ENCODE peak calls at places on chromosomes 3 and 15, in six cellular contexts. S is H1, J is H9, X is IMR-90, Q is neuronal stem cell, Z is mesendoderm. U is an unnamed sample.

GRCh38 chr3:65751123-65751700 is 287.5 kb downstream of the MAGI1 start:
- DNase-seq in S (peak), J (peak), X (peak), Q (peak), Z (peak), U (peak)

GRCh38 chr3:170038434-170039110 is 777 bp downstream of the GPR160 start:
- DNase-seq in S (peak), J (peak), X (no peak), Q (no peak), Z (peak), U (peak)

GRCh38 chr3:65783117-65783516 is 255.6 kb downstream of the MAGI1 start:
- DNase-seq in S (no peak), J (no peak), X (peak), Q (no peak), Z (no peak), U (no peak)

GRCh38 chr15:58260911-58261267 is 122.7 kb downstream of the AQP9 start:
- DNase-seq in S (no peak), J (no peak), X (peak), Q (no peak), Z (no peak), U (peak)

GRCh38 chr15:42364529-42364928 is 5.2 kb downstream of the CAPN3 start:
- DNase-seq in S (no peak), J (no peak), X (no peak), Q (no peak), Z (no peak), U (no peak)

GRCh38 chr3:41044526-41044925 is 154.8 kb upstream of the CTNNB1 start:
- DNase-seq in S (no peak), J (no peak), X (no peak), Q (no peak), Z (no peak), U (no peak)

GRCh38 chr3:114756506-114757279 is 390.4 kb downstream of the ZBTB20 start:
- DNase-seq in S (no peak), J (no peak), X (peak), Q (no peak), Z (no peak), U (peak)

GRCh38 chr15:93253656-93254055 is 164.6 kb upstream of the RGMA start:
- DNase-seq in S (no peak), J (no peak), X (no peak), Q (no peak), Z (no peak), U (no peak)

GRCh38 chr3:157360044-157360443 is 76.6 kb upstream of the PTX3 start:
- DNase-seq in S (no peak), J (no peak), X (peak), Q (no peak), Z (no peak), U (peak)

GRCh38 chr3:194671900-194672808 is at the start of gene LSG1:
- DNase-seq in S (peak), J (peak), X (peak), Q (peak), Z (peak), U (peak)

GRCh38 chr3:23761440-23761896 is 44.3 kb upstream of the UBE2E1 start:
- DNase-seq in S (no peak), J (peak), X (peak), Q (no peak), Z (peak), U (peak)

GRCh38 chr15:78056714-78057269 is 20.7 kb downstream of the TBC1D2B start:
- DNase-seq in S (no peak), J (no peak), X (peak), Q (no peak), Z (no peak), U (peak)

GRCh38 chr15:48440084-48440483 is 108.9 kb downstream of the DUT start:
- DNase-seq in S (peak), J (peak), X (peak), Q (peak), Z (peak), U (peak)

GRCh38 chr3:104437131-104437750 is 929.5 kb upstream of the ALCAM start:
- DNase-seq in S (no peak), J (no peak), X (peak), Q (no peak), Z (peak), U (peak)

GRCh38 chr15:67109141-67110034 is 44.0 kb downstream of the SMAD3 start:
- DNase-seq in S (no peak), J (no peak), X (peak), Q (no peak), Z (peak), U (peak)

GRCh38 chr3:16241225-16241624 is 23.5 kb downstream of the DPH3 start:
- DNase-seq in S (no peak), J (no peak), X (no peak), Q (no peak), Z (no peak), U (no peak)
- H2BK5ac ChIP-seq in S (no peak), J (no peak), X (no peak), Q (no peak), Z (no peak), U (no peak)

DNA sequence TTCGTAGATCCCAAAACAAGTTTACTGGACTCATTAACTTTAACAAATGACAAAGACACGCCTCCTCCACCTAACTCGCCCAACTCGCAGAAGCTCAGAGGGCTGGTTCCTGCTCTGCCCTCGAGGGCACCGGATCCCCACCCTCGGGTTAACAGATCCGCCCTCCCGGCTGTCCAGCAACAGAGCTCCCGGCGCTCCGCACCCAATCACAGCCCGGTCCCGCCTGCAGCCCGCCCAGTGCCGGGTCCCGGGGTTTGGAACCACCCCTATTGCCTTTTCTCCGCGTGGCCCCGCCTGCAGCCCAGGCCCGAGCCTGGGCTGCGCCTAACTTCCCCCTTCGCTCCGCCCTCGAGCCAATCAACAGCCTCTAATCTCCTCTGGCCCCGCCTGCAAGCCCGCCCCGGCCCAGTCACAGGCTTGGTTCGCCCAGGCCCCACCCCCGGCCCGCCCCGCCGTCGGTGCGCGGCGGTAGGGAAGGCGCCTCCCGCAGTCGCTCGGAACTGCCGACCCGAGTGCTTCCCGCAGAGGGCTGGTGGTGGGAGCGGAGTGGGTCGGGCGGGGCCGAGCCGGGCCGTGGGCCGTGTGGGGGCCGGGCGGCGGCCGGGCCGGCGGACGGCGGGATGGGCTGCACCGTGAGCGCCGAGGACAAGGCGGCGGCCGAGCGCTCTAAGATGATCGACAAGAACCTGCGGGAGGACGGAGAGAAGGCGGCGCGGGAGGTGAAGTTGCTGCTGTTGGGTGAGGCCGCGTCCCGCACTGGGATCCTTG is at the start of gene GNAI2:
- DNase-seq in S (peak), J (peak), X (peak), Q (peak), Z (peak), U (peak)
- H2BK5ac ChIP-seq in S (peak), J (no peak), X (peak), Q (peak), Z (peak), U (peak)

DNA sequence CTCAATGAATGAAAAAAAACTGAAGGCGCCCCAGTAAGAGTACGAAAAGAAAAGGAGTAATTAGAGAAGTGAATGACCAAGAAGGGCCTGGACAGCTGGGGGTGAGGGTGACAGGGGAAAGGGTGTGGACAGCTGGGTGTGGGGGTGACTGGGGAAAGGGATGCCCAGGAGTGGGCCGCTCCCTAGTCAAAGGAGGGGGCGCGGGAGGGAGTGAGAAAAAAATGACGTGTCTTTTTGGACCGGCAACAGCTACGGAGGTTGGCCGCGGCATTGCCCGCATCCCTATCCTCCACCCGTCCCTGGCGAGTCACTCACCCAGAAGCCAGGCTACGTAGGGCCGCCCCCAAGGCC is 260 bp upstream of the ZCWPW2 start:
- DNase-seq in S (no peak), J (no peak), X (peak), Q (no peak), Z (no peak), U (no peak)
- H2BK5ac ChIP-seq in S (peak), J (no peak), X (peak), Q (peak), Z (no peak), U (peak)

GRCh38 chr3:4140921-4141320 is 162.2 kb upstream of the SETMAR start:
- DNase-seq in S (no peak), J (no peak), X (no peak), Q (no peak), Z (no peak), U (no peak)
- H2BK5ac ChIP-seq in S (no peak), J (no peak), X (no peak), Q (no peak), Z (no peak), U (no peak)

GRCh38 chr15:95842576-95842975 is 487.9 kb upstream of the NR2F2 start:
- DNase-seq in S (no peak), J (no peak), X (no peak), Q (no peak), Z (no peak), U (peak)

GRCh38 chr15:95850837-95851236 is 479.7 kb upstream of the NR2F2 start:
- DNase-seq in S (no peak), J (no peak), X (no peak), Q (no peak), Z (no peak), U (no peak)

GRCh38 chr15:95848126-95848525 is 482.4 kb upstream of the NR2F2 start:
- DNase-seq in S (no peak), J (no peak), X (no peak), Q (no peak), Z (no peak), U (no peak)

GRCh38 chr15:95843241-95843851 is 487.2 kb upstream of the NR2F2 start:
- DNase-seq in S (no peak), J (no peak), X (no peak), Q (no peak), Z (no peak), U (peak)

GRCh38 chr15:95845862-95846515 is 484.5 kb upstream of the NR2F2 start:
- DNase-seq in S (no peak), J (no peak), X (peak), Q (peak), Z (no peak), U (peak)
- H2BK5ac ChIP-seq in S (no peak), J (no peak), X (peak), Q (no peak), Z (no peak), U (no peak)

GRCh38 chr3:9793161-9793781 is 389 bp downstream of the ARPC4 start:
- DNase-seq in S (no peak), J (no peak), X (peak), Q (no peak), Z (peak), U (peak)
- H2BK5ac ChIP-seq in S (peak), J (no peak), X (peak), Q (peak), Z (no peak), U (peak)

GRCh38 chr3:46114324-46114988 is 87.2 kb upstream of the XCR1 start:
- DNase-seq in S (no peak), J (no peak), X (peak), Q (no peak), Z (peak), U (peak)

GRCh38 chr3:46110701-46111493 is 83.6 kb upstream of the XCR1 start:
- DNase-seq in S (no peak), J (no peak), X (peak), Q (no peak), Z (no peak), U (peak)

GRCh38 chr3:46112984-46113383 is 85.7 kb upstream of the XCR1 start:
- DNase-seq in S (no peak), J (no peak), X (peak), Q (no peak), Z (no peak), U (no peak)

GRCh38 chr3:46112296-46112695 is 85.0 kb upstream of the XCR1 start:
- DNase-seq in S (no peak), J (no peak), X (no peak), Q (no peak), Z (no peak), U (no peak)

DNA sequence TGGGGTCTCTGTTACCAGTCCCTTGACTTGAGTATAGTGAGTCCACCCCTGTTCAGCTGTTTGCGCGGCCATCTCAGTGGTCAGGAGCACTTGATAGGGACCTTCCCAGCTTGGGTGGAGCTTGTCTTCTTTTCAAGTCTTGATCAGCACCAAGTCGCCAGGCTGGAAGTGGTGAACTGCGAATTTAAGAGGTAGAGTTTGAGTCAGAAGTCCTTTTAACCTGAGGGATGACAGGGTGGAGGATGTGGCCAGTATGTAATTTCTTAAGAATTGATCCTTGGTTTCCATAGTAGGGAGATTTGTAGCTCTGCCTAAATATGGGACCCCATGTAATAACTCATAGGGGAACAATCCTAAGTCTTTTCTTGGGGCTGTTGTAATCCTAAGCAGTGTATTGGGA is 86.3 kb upstream of the XCR1 start:
- DNase-seq in S (no peak), J (no peak), X (no peak), Q (no peak), Z (no peak), U (no peak)
- H2BK5ac ChIP-seq in S (no peak), J (no peak), X (peak), Q (no peak), Z (no peak), U (no peak)